ENCODE peak calls at places on chromosomes 2 and 18, in four cellular contexts. W is AG09319, C is SHP77 treated with DMSO at 0.1 percent for 48 hours, Y is naive B cell. H is an unnamed sample.

GRCh38 chr2:12796617-12797016 is 79.9 kb downstream of the TRIB2 start:
- DNase-seq in C (no peak), W (no peak), Y (no peak), H (no peak)

GRCh38 chr2:15385184-15385583 is 175.9 kb downstream of the NBAS start:
- DNase-seq in W (no peak), C (no peak), Y (no peak), H (no peak)

GRCh38 chr2:86056935-86057334 is 48.8 kb downstream of the POLR1A start:
- DNase-seq in C (no peak), W (no peak), Y (no peak), H (no peak)

GRCh38 chr18:48767090-48767670 is 183.6 kb downstream of the SMAD7 start:
- DNase-seq in W (no peak), C (no peak), Y (no peak), H (no peak)

GRCh38 chr18:76823574-76823973 is 1.2 kb downstream of the ZNF236 start:
- DNase-seq in C (no peak), Y (peak), W (no peak), H (no peak)

GRCh38 chr2:149651229-149651628 is 63.7 kb upstream of the MMADHC start:
- DNase-seq in Y (no peak), C (no peak), W (no peak), H (no peak)

GRCh38 chr18:38933322-38933721 is 1367.7 kb upstream of the CELF4 start:
- DNase-seq in Y (no peak), W (no peak), C (no peak), H (no peak)

GRCh38 chr2:47269316-47270232 is 114.5 kb upstream of the STPG4 start:
- DNase-seq in W (peak), C (no peak), Y (no peak), H (peak)

GRCh38 chr2:139550341-139550740 is 770.2 kb upstream of the NXPH2 start:
- DNase-seq in Y (no peak), W (no peak), C (no peak), H (no peak)

GRCh38 chr2:160241251-160242137 is 41.4 kb upstream of the ITGB6 start:
- DNase-seq in C (no peak), Y (no peak), W (no peak), H (no peak)

GRCh38 chr2:73851274-73851673 is 22.5 kb downstream of the STAMBP start:
- DNase-seq in Y (no peak), W (no peak), C (no peak), H (no peak)

GRCh38 chr2:166361351-166362153 is 14.2 kb downstream of the SCN9A start:
- DNase-seq in C (no peak), Y (no peak), W (no peak), H (no peak)

GRCh38 chr18:79988925-79989361 is 580 bp upstream of the TXNL4A start:
- DNase-seq in Y (no peak), C (no peak), W (no peak), H (no peak)

GRCh38 chr2:36564377-36564930 is 33.5 kb downstream of the FEZ2 start:
- DNase-seq in Y (no peak), W (no peak), C (no peak), H (no peak)

GRCh38 chr18:45724591-45724990 is 610 bp downstream of the SLC14A1 start:
- DNase-seq in W (no peak), Y (no peak), C (no peak), H (no peak)

GRCh38 chr2:131641414-131642206 is 113.9 kb downstream of the CCDC74A start:
- DNase-seq in C (no peak), Y (no peak), W (no peak), H (no peak)

GRCh38 chr2:149741646-149742045 is 154.1 kb upstream of the MMADHC start:
- DNase-seq in W (peak), Y (no peak), C (no peak), H (peak)

GRCh38 chr18:49162226-49162848 is 211.6 kb upstream of the SMAD7 start:
- DNase-seq in C (no peak), W (no peak), Y (no peak), H (no peak)

GRCh38 chr2:224078656-224079055 is 39.6 kb upstream of the SERPINE2 start:
- DNase-seq in W (no peak), Y (no peak), C (no peak), H (no peak)

GRCh38 chr2:187943772-187944369 is 347.8 kb upstream of the GULP1 start:
- DNase-seq in C (no peak), W (no peak), Y (no peak), H (no peak)

GRCh38 chr2:98454500-98455235 is 10.0 kb downstream of the INPP4A start:
- DNase-seq in Y (no peak), W (no peak), C (no peak), H (no peak)

GRCh38 chr2:239594772-239595608 is 194.2 kb upstream of the HDAC4 start:
- DNase-seq in W (no peak), C (no peak), Y (no peak), H (no peak)

GRCh38 chr18:334575-335132 is 66.8 kb upstream of the THOC1 start:
- DNase-seq in C (no peak), W (no peak), Y (no peak), H (no peak)

GRCh38 chr2:133286326-133286922 is 281.8 kb downstream of the NCKAP5 start:
- DNase-seq in C (no peak), Y (no peak), W (no peak), H (peak)

GRCh38 chr2:217798743-217799552 is 203.8 kb downstream of the TNS1 start:
- DNase-seq in C (no peak), Y (peak), W (no peak), H (no peak)

GRCh38 chr2:113117594-113118262 is 9.7 kb upstream of the IL1RN start:
- DNase-seq in Y (no peak), W (peak), C (no peak), H (peak)

GRCh38 chr2:117961201-117961600 is 52.7 kb downstream of the CCDC93 start:
- DNase-seq in W (no peak), Y (no peak), C (no peak), H (no peak)

H was measured in AG09309.